ENCODE peak calls at places on chromosomes 2 and 18, in five cellular contexts. Y is RWPE1, Z is psoas muscle, R is GM03348, E is NCI-H1930. F is an unnamed sample.

GRCh38 chr2:205017912-205018311 is 472.6 kb downstream of the PARD3B start:
- DNase-seq in Y (no peak), Z (no peak), R (no peak), E (no peak), F (no peak)

GRCh38 chr18:79379251-79379905 is 16.4 kb upstream of the NFATC1 start:
- DNase-seq in Y (no peak), Z (no peak), R (no peak), E (no peak), F (no peak)

GRCh38 chr2:28463893-28464292 is 32.0 kb upstream of the PLB1 start:
- DNase-seq in Y (no peak), Z (no peak), R (no peak), E (no peak), F (no peak)

GRCh38 chr2:46387886-46388515 is 90.8 kb downstream of the EPAS1 start:
- DNase-seq in Y (no peak), Z (no peak), R (no peak), E (no peak), F (no peak)

GRCh38 chr2:239165206-239165831 is 235.5 kb downstream of the HDAC4 start:
- DNase-seq in Y (no peak), Z (peak; percentile 8), R (no peak), E (no peak), F (no peak)

GRCh38 chr18:75244336-75244735 is 33.7 kb downstream of the TSHZ1 start:
- DNase-seq in Y (no peak), Z (no peak), R (no peak), E (no peak), F (no peak)

GRCh38 chr2:204177977-204178522 is 241.5 kb downstream of the ICOS start:
- DNase-seq in Y (peak; percentile 6), Z (peak; percentile 41), R (peak; percentile 14), E (peak; percentile 5), F (peak; percentile 1)

GRCh38 chr18:49193252-49193651 is 242.5 kb upstream of the SMAD7 start:
- DNase-seq in Y (no peak), Z (no peak), R (no peak), E (no peak), F (no peak)

GRCh38 chr18:7921938-7922587 is 354.9 kb downstream of the PTPRM start:
- DNase-seq in Y (peak; percentile 49), Z (no peak), R (peak; percentile 52), E (no peak), F (no peak)

GRCh38 chr18:79988925-79989361 is 580 bp upstream of the TXNL4A start:
- DNase-seq in Y (no peak), Z (peak; percentile 36), R (peak; percentile 71), E (no peak), F (no peak)

GRCh38 chr18:59634096-59634495 is 63.1 kb downstream of the CCBE1 start:
- DNase-seq in Y (no peak), Z (no peak), R (peak; percentile 35), E (no peak), F (no peak)

GRCh38 chr18:54023471-54023870 is 201.0 kb downstream of the MBD2 start:
- DNase-seq in Y (peak; percentile 62), Z (no peak), R (peak; percentile 26), E (no peak), F (peak; percentile 31)

GRCh38 chr2:222424729-222425671 is 657 bp downstream of the SGPP2 start:
- DNase-seq in Y (no peak), Z (no peak), R (no peak), E (peak; percentile 7), F (no peak)

GRCh38 chr2:106561356-106561755 is 74.2 kb downstream of the CD8B2 start:
- DNase-seq in Y (no peak), Z (peak; percentile 46), R (no peak), E (no peak), F (no peak)

GRCh38 chr2:63888490-63889402 is 47.0 kb downstream of the UGP2 start:
- DNase-seq in Y (peak; percentile 56), Z (peak; percentile 27), R (peak; percentile 56), E (peak; percentile 24), F (no peak)

GRCh38 chr2:161369311-161369710 is 46.8 kb upstream of the TBR1 start:
- DNase-seq in Y (no peak), Z (no peak), R (no peak), E (no peak), F (no peak)

GRCh38 chr2:86622878-86623548 is 652 bp downstream of the RNF103 start:
- DNase-seq in Y (no peak), Z (peak; percentile 62), R (peak; percentile 88), E (no peak), F (no peak)

F was measured in HS-27A.